ENCODE peak calls at places on chromosomes 16 and 17, in four cellular contexts. L is glutamatergic neuron, Y is mucosa of gallbladder, Z is NCI-H1092 treated with DMSO at 0.1 percent for 48 hours. H is an unnamed sample.

GRCh38 chr17:9330140-9330902 is 245.3 kb downstream of the STX8 start:
- DNase-seq in L (peak), Y (no peak), Z (no peak), H (no peak)

GRCh38 chr16:77297996-77298637 is 98.9 kb downstream of the SYCE1L start:
- DNase-seq in L (no peak), Y (no peak), Z (no peak), H (no peak)

GRCh38 chr16:15539197-15539596 is 103.8 kb downstream of the MARF1 start:
- DNase-seq in L (peak), Y (no peak), Z (no peak), H (no peak)

GRCh38 chr16:70695351-70696070 is 9.7 kb upstream of the MTSS2 start:
- DNase-seq in L (no peak), Y (peak), Z (peak), H (no peak)

GRCh38 chr16:81500833-81501521 is 56.4 kb downstream of the CMIP start:
- DNase-seq in L (no peak), Y (no peak), Z (no peak), H (peak)

GRCh38 chr16:72172105-72173034 is at the start of gene PMFBP1:
- DNase-seq in L (no peak), Y (peak), Z (no peak), H (no peak)

GRCh38 chr17:49548051-49548505 is 27.6 kb upstream of the NXPH3 start:
- DNase-seq in L (no peak), Y (no peak), Z (no peak), H (no peak)

GRCh38 chr16:58205276-58206036 is 7.5 kb upstream of the CSNK2A2 start:
- DNase-seq in L (no peak), Y (no peak), Z (no peak), H (no peak)

GRCh38 chr17:70225272-70225671 is 55.9 kb downstream of the KCNJ2 start:
- DNase-seq in L (no peak), Y (no peak), Z (no peak), H (peak)

H was measured in prostate gland.